ENCODE peak calls at places on chromosomes 7 and 10, in six cellular contexts. J, G, V, X, F and Q are unnamed samples.
A peak's percentile ranks its signal among the peaks of the same experiment; 100 is the strongest.

GRCh38 chr7:94053532-94053931 is 49.4 kb upstream of the BET1 start:
- DNase-seq in F (no peak), J (no peak), V (no peak), X (no peak), G (no peak), Q (no peak)

GRCh38 chr7:114155766-114156110 is 236.9 kb upstream of the PPP1R3A start:
- DNase-seq in X (no peak), V (no peak), J (no peak), F (no peak), G (no peak), Q (no peak)

GRCh38 chr7:86914468-86915054 is 144.9 kb downstream of the ELAPOR2 start:
- DNase-seq in J (no peak), F (no peak), G (no peak), X (no peak), V (peak; percentile 16), Q (no peak)

GRCh38 chr7:143368387-143368786 is 5.9 kb upstream of the FAM131B start:
- DNase-seq in G (no peak), V (no peak), X (no peak), J (no peak), F (no peak), Q (peak; percentile 26)

GRCh38 chr7:149748223-149748874 is 25.0 kb downstream of the ZNF467 start:
- DNase-seq in X (no peak), J (no peak), V (peak; percentile 48), G (no peak), F (no peak), Q (no peak)

GRCh38 chr10:85986777-85987176 is 379.8 kb downstream of the GRID1 start:
- DNase-seq in X (no peak), F (no peak), V (no peak), J (no peak), G (no peak), Q (no peak)

GRCh38 chr10:126013489-126014281 is 117.3 kb downstream of the FANK1 start:
- DNase-seq in J (no peak), F (no peak), V (peak; percentile 26), G (no peak), X (no peak), Q (no peak)

GRCh38 chr7:69177941-69178494 is 420.3 kb upstream of the AUTS2 start:
- DNase-seq in G (no peak), V (no peak), J (no peak), F (no peak), X (no peak), Q (no peak)

GRCh38 chr7:51356849-51357516 is 40.4 kb upstream of the COBL start:
- DNase-seq in F (no peak), G (no peak), X (no peak), V (peak; percentile 20), J (no peak), Q (no peak)

GRCh38 chr7:135168001-135168400 is 2.5 kb downstream of the CYREN start:
- DNase-seq in G (no peak), X (no peak), V (peak; percentile 42), J (no peak), F (peak; percentile 58), Q (no peak)
- TF ChIP-seq CTCF in G (no peak), X (no peak), V (no peak), J (no peak), F (no peak), Q (no peak)

GRCh38 chr7:27200761-27201230 is 905 bp upstream of the HOXA13 start:
- DNase-seq in V (no peak), J (no peak), F (no peak), G (no peak), X (no peak), Q (no peak)
- H3K4me3 ChIP-seq in V (peak overlapping the region; percentile 57), J (peak overlapping the region; percentile 20), F (no peak overlapping the region), G (peak overlapping the region; percentile 70), X (no peak overlapping the region), Q (peak overlapping the region; percentile 59)

GRCh38 chr10:103829266-103829665 is 26.1 kb downstream of the SH3PXD2A start:
- DNase-seq in X (no peak), G (no peak), V (no peak), F (no peak), J (no peak), Q (no peak)
- H3K4me1 ChIP-seq in X (peaks cover 52% of the 10 kb centered on the region), G (peaks cover 3% of the 10 kb centered on the region), V (peaks cover 36% of the 10 kb centered on the region), F (no peaks in the 10 kb centered on the region), J (peaks cover 8% of the 10 kb centered on the region), Q (peaks cover 33% of the 10 kb centered on the region)

GRCh38 chr10:17249820-17250219 is 21.8 kb downstream of the VIM start:
- DNase-seq in G (peak; percentile 29), F (no peak), J (no peak), V (no peak), X (no peak), Q (no peak)

GRCh38 chr10:17255512-17255911 is 27.5 kb downstream of the VIM start:
- DNase-seq in V (no peak), X (no peak), G (no peak), F (no peak), J (no peak), Q (no peak)

GRCh38 chr10:17248964-17249363 is 20.9 kb downstream of the VIM start:
- DNase-seq in J (no peak), F (no peak), X (no peak), V (no peak), G (no peak), Q (no peak)

GRCh38 chr10:17247210-17247609 is 19.2 kb downstream of the VIM start:
- DNase-seq in X (no peak), F (no peak), V (no peak), G (no peak), J (no peak), Q (no peak)

DNA sequence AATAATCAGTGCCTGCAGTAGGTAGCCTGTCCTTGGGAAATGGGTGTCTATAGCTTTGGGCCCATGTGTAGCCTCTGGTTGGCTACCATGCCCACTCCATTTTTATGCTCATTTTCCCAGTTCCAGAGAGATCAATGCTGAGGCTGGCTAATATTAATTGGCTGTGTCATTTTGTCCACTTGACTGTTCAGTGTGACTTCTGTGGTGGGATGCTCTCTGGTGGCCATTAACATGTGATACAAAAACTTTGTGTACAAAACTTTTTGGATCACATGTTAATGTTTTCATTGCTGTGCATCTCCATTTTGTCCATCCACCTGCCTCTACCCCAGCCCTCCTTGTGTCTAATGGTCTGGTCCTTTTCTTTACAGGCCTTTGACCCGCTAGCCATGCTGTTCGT is 22.7 kb downstream of the VIM start:
- DNase-seq in J (no peak), V (no peak), X (no peak), G (no peak), F (no peak), Q (no peak)
- TF ChIP-seq CTCF in J (no peak), V (no peak), X (peak; percentile 47), G (no peak), F (peak; percentile 39), Q (no peak)

GRCh38 chr7:29336851-29337627 is 142.5 kb downstream of the CHN2 start:
- DNase-seq in F (no peak), G (no peak), X (no peak), J (no peak), V (no peak), Q (peak; percentile 44)
- H3K4me3 ChIP-seq in F (no peak overlapping the region), G (no peak overlapping the region), X (no peak overlapping the region), J (no peak overlapping the region), V (no peak overlapping the region), Q (no peak overlapping the region)

DNA sequence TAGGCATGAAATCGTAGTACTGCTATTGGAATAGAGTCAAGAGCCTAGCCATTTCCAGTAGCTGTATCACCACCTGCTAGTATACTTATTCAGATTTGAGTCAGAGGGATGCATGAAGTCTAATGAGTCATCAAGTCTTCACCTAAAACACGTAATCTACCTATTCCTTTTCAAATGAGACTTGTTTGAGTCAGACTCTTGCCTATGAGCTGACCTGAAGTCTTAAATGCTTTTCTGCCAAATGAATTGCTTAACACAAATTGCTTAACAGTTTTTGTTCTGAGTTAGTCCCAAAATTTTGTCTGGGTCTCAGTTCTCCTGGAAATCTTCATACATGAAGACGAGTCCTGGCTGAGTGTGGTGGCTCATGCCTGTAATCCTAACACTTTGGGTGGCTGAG is 165.2 kb downstream of the GNAT3 start:
- DNase-seq in V (no peak), J (no peak), F (no peak), X (no peak), G (peak; percentile 41), Q (no peak)
- H3K4me1 ChIP-seq in V (no peaks in the 10 kb centered on the region), J (no peaks in the 10 kb centered on the region), F (no peaks in the 10 kb centered on the region), X (peaks cover 17% of the 10 kb centered on the region), G (no peaks in the 10 kb centered on the region), Q (no peaks in the 10 kb centered on the region)

DNA sequence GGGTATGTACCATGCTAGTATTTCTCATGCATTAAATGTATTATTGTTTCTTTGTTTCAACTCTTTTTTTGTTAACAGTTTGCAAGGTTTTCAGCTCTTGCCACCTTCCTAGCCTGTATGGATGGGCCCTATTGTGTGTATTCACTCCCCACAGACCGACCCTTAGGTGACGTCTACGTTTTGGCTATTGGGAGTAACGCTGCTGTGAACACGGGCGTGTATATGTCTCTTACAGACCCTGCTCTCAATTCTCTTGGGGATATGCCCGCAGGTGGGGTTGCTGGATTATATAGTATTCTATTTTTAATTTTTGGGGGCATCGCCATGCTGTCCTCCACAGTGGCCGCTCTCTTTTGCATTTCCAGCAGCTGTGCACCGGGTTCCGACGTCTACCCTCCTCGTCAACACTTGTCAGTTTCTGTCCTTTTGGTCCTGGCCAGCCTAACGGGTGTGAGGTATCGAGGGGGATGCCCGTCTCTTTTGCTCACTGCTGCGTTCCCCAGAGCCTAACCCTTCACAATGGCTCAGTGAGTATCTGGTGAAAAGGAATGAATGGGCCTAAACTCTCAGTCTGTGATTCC is 64.1 kb upstream of the GNA12 start:
- DNase-seq in G (no peak), V (no peak), F (no peak), J (no peak), X (no peak), Q (no peak)
- TF ChIP-seq CTCF in G (no peak), V (no peak), F (no peak), J (no peak), X (no peak), Q (no peak)

GRCh38 chr7:150903627-150904026 is 51.3 kb downstream of the AOC1 start:
- DNase-seq in V (no peak), J (no peak), F (no peak), G (no peak), X (peak; percentile 82), Q (no peak)

GRCh38 chr7:150901160-150902035 is 49.1 kb downstream of the AOC1 start:
- DNase-seq in X (peak; percentile 40), G (no peak), J (no peak), F (no peak), V (peak; percentile 41), Q (peak; percentile 10)

GRCh38 chr7:150908173-150908572 is 55.9 kb downstream of the AOC1 start:
- DNase-seq in V (no peak), X (no peak), J (no peak), G (no peak), F (no peak), Q (no peak)

GRCh38 chr7:150902078-150903033 is 50.0 kb downstream of the AOC1 start:
- DNase-seq in V (peak; percentile 26), G (no peak), X (no peak), J (no peak), F (no peak), Q (no peak)

GRCh38 chr7:150904342-150904909 is 52.1 kb downstream of the AOC1 start:
- DNase-seq in F (no peak), V (no peak), X (no peak), G (no peak), J (no peak), Q (no peak)
- H3K4me3 ChIP-seq in F (no peak overlapping the region), V (no peak overlapping the region), X (no peak overlapping the region), G (no peak overlapping the region), J (no peak overlapping the region), Q (no peak overlapping the region)